ENCODE peak calls at places on chromosomes 7 and 10, in six cellular contexts. P, A, Q, N, Z and Y are unnamed samples.

GRCh38 chr7:85030893-85031292 is 156.0 kb downstream of the SEMA3D start:
- DNase-seq in Q (no peak), P (peak; percentile 58), A (no peak), Z (no peak), N (peak; percentile 28), Y (no peak)

GRCh38 chr10:69906425-69906824 is 104.7 kb downstream of the COL13A1 start:
- DNase-seq in A (no peak), N (peak; percentile 24), Q (no peak), P (no peak), Z (no peak), Y (no peak)

GRCh38 chr7:101865031-101865824 is 47.8 kb downstream of the CUX1 start:
- DNase-seq in P (no peak), N (no peak), Q (peak; percentile 78), Z (no peak), A (no peak), Y (no peak)

GRCh38 chr7:73918926-73919693 is 58.2 kb downstream of the TMEM270 start:
- DNase-seq in A (no peak), P (no peak), Q (no peak), Z (peak; percentile 67), N (no peak), Y (peak; percentile 16)

GRCh38 chr10:71077143-71077581 is 135.2 kb upstream of the UNC5B start:
- DNase-seq in P (no peak), Z (peak; percentile 63), A (no peak), N (no peak), Q (no peak), Y (no peak)

GRCh38 chr7:95132500-95132899 is 191.8 kb downstream of the PON1 start:
- DNase-seq in Z (no peak), Q (no peak), P (no peak), N (no peak), A (no peak), Y (no peak)

GRCh38 chr10:51368943-51369342 is 294.7 kb downstream of the PRKG1 start:
- DNase-seq in A (no peak), P (no peak), Z (no peak), N (no peak), Q (no peak), Y (no peak)

GRCh38 chr7:55657654-55658053 is 85.4 kb upstream of the VOPP1 start:
- DNase-seq in Z (no peak), P (no peak), N (no peak), A (no peak), Q (no peak), Y (no peak)

GRCh38 chr10:10657139-10657760 is 360.4 kb upstream of the CELF2 start:
- DNase-seq in Z (no peak), N (no peak), Q (no peak), P (no peak), A (no peak), Y (no peak)

GRCh38 chr10:102605712-102606111 is 38.6 kb upstream of the TRIM8 start:
- DNase-seq in Z (no peak), A (no peak), Q (no peak), N (no peak), P (no peak), Y (no peak)

GRCh38 chr7:157523371-157523765 is 186.6 kb downstream of the DNAJB6 start:
- DNase-seq in Z (peak; percentile 47), A (no peak), Q (no peak), P (no peak), N (no peak), Y (no peak)

GRCh38 chr10:44998146-44998631 is 2.5 kb upstream of the ZNF22 start:
- DNase-seq in N (no peak), A (no peak), Z (no peak), Q (no peak), P (no peak), Y (no peak)

GRCh38 chr7:7505936-7506335 is 29.7 kb downstream of the COL28A1 start:
- DNase-seq in Z (no peak), Q (no peak), A (no peak), P (no peak), N (no peak), Y (no peak)

DNA sequence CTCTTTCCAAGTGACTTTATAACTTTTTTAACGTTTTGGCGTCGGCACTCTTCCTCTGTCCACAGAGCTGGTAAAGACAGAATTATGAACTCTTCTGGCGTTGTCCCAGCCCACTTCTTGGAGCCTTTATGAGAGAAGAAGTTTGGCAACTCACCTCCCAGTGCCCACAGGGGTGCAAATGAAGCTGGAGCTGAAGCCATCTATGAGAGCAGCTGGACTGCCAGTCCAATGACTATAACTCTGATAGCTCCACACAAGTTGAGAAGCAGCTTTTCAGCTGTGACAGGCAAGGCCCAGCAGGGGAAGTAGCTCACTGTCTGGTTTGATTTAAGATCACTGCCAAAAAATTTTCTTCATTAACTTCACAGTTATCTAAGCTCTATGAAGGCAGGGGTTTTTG is 23.5 kb downstream of the FZD1 start:
- DNase-seq in N (no peak), P (no peak), A (no peak), Z (no peak), Q (no peak), Y (no peak)
- TF ChIP-seq CTCF in N (no peak), P (no peak), A (no peak), Z (no peak), Q (no peak), Y (no peak)

DNA sequence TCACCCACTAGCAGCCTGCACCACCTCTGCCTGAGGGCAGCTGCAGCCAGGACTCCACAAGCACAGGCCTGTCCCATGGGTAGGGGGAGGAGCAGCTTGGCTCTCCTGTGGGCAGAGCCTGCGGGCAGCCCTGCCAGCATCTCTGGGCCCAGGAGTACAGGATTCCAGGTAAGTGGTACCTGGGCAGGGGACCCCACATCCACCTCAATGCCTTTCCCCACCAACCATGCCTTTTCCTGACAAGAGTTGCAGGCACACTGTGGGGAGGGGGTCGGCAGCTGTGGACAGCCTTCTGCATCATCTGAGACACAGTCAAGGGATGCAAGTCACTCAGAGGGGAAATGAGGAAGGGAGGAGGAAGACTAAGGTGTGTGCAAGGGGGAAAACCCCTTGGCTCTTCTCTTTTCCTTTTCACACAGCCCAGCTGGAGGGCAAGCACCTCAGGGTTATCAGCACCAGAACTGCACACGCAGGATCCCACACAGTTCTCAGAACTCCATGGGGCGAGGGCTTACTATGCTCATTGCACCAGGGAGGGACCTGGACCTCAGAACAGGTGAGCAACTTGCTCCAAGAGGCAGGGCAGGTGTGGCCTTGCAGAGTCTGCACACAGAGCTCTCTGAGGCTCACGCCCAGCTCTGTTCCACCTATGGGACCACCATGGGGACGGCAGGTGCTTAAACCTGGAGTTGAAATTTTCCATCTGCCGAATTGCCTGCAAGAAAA is 16.5 kb upstream of the ANTXRL start:
- DNase-seq in Z (peak; percentile 81), A (no peak), P (no peak), N (no peak), Q (no peak), Y (no peak)
- H3K27ac ChIP-seq in Z (peak overlapping the region; percentile 89), A (no peak overlapping the region), P (no peak overlapping the region), N (no peak overlapping the region), Q (no peak overlapping the region), Y (no peak overlapping the region)

GRCh38 chr10:15609291-15609690 is 110.4 kb downstream of the ITGA8 start:
- DNase-seq in P (no peak), A (no peak), N (no peak), Z (no peak), Q (no peak), Y (no peak)

GRCh38 chr10:15603446-15604011 is 116.2 kb downstream of the ITGA8 start:
- DNase-seq in Z (no peak), P (no peak), N (no peak), Q (no peak), A (no peak), Y (no peak)

GRCh38 chr10:15601819-15602218 is 117.9 kb downstream of the ITGA8 start:
- DNase-seq in P (no peak), Q (no peak), Z (no peak), A (no peak), N (no peak), Y (no peak)

GRCh38 chr10:15605740-15606369 is 113.9 kb downstream of the ITGA8 start:
- DNase-seq in Q (no peak), P (no peak), Z (no peak), N (no peak), A (no peak), Y (no peak)
- H3K4me3 ChIP-seq in Q (no peak overlapping the region), P (no peak overlapping the region), Z (no peak overlapping the region), N (no peak overlapping the region), A (no peak overlapping the region), Y (no peak overlapping the region)

GRCh38 chr7:25803117-25803887 is 348.7 kb upstream of the NFE2L3 start:
- DNase-seq in Q (no peak), P (no peak), N (no peak), Z (no peak), A (no peak), Y (no peak)

GRCh38 chr7:25801214-25801613 is 350.8 kb upstream of the NFE2L3 start:
- DNase-seq in A (no peak), N (no peak), Z (no peak), Q (no peak), P (no peak), Y (no peak)

GRCh38 chr7:25804154-25804553 is 347.8 kb upstream of the NFE2L3 start:
- DNase-seq in Z (no peak), Q (no peak), A (no peak), N (no peak), P (no peak), Y (no peak)

GRCh38 chr7:25802057-25802456 is 349.9 kb upstream of the NFE2L3 start:
- DNase-seq in Z (no peak), P (no peak), A (no peak), N (no peak), Q (no peak), Y (no peak)

DNA sequence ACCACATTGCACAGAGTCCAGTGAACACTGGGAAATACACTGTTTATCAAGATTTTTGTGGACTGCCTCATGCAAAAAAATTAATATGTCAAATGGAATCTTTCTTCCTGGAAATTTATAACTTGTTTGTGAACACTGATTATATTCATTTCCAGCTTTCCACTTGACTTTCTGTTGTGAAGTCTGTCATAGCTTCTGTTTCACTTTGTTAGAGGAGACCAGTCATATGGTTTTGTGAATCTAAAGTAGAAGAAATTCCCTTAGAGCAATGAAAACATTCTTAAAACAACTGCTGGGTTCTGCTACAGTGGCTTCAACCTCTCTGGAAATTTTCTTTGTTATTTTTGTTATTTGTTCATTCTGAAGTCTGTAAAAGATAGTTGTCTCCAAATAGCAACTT is 349.5 kb upstream of the NFE2L3 start:
- DNase-seq in Z (no peak), P (no peak), A (no peak), Q (no peak), N (no peak), Y (no peak)
- TF ChIP-seq CTCF in Z (no peak), P (no peak), A (no peak), Q (no peak), N (no peak), Y (no peak)

DNA sequence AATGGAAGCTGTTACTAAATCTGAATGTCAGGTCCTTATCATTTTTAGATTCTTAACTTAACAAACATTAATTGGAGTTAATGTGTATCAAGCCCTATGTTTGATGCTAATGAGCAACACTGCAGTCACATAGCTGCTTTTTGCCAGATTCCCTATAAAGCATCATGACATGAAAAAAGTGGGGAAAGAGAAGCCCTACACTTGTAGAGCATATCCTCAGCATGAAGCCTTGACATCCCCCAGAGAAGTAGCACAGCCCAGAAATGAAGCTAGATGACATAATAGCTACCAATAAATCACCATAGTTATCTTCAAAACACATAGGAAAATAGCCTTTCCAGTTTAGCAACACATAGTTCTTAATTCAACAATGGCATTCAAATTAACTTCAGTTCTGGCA is 49.2 kb upstream of the CDK1 start:
- DNase-seq in P (no peak), Q (no peak), A (no peak), N (no peak), Z (no peak), Y (no peak)
- H3K27ac ChIP-seq in P (no peak overlapping the region), Q (no peak overlapping the region), A (no peak overlapping the region), N (no peak overlapping the region), Z (peak overlapping the region; percentile 88), Y (no peak overlapping the region)